ENCODE peak calls at places on chromosomes 6 and 20, in nine cellular contexts. B is stomach, G is HCT116, S is sigmoid colon, T is GM12892, C is HL-60, W is breast epithelium, M is GM23338, U is Panc1. K is an unnamed sample.

GRCh38 chr6:134437376-134437775 is 119.5 kb upstream of the SGK1 start:
- DNase-seq in M (no peak), U (no peak), W (no peak), B (no peak), S (no peak), T (peak; percentile 9), G (no peak), C (peak; percentile 18), K (no peak)

GRCh38 chr6:90131614-90132423 is 164.8 kb downstream of the BACH2 start:
- DNase-seq in B (no peak), C (peak; percentile 30), U (no peak), G (no peak), S (peak; percentile 67), T (no peak), M (no peak), W (no peak), K (no peak)

GRCh38 chr6:54010340-54011276 is 100.6 kb upstream of the MLIP start:
- DNase-seq in U (no peak), S (no peak), B (no peak), T (no peak), M (no peak), W (no peak), C (no peak), G (no peak), K (no peak)

GRCh38 chr6:134323698-134324097 is 5.8 kb upstream of the SGK1 start:
- DNase-seq in U (no peak), M (no peak), W (no peak), S (no peak), C (no peak), T (no peak), G (no peak), B (no peak), K (no peak)

GRCh38 chr20:58339741-58340140 is 30.2 kb downstream of the RAB22A start:
- DNase-seq in S (no peak), T (no peak), M (no peak), B (no peak), C (no peak), W (no peak), G (no peak), U (no peak), K (no peak)

GRCh38 chr6:157276134-157276532 is 47.2 kb downstream of the TMEM242 start:
- DNase-seq in C (no peak), T (no peak), B (no peak), G (no peak), U (no peak), M (no peak), W (no peak), S (no peak), K (no peak)

GRCh38 chr6:89297695-89298351 is 17.3 kb downstream of the GABRR2 start:
- DNase-seq in U (peak; percentile 82), G (peak; percentile 94), W (no peak), C (peak; percentile 82), T (peak; percentile 57), M (no peak), S (no peak), B (peak; percentile 62), K (no peak)

GRCh38 chr6:2133718-2134310 is 111.6 kb downstream of the GMDS start:
- DNase-seq in G (no peak), T (no peak), C (no peak), M (no peak), B (no peak), W (no peak), S (no peak), U (no peak), K (no peak)

GRCh38 chr6:133921249-133921859 is 31.7 kb upstream of the TBPL1 start:
- DNase-seq in U (peak; percentile 48), C (peak; percentile 74), M (peak; percentile 94), W (peak; percentile 56), G (peak; percentile 68), S (peak; percentile 84), T (peak; percentile 19), B (peak; percentile 86), K (peak; percentile 64)

GRCh38 chr6:53441761-53442160 is 93.0 kb upstream of the ELOVL5 start:
- DNase-seq in U (no peak), W (no peak), B (no peak), S (no peak), T (no peak), G (no peak), M (no peak), C (no peak), K (no peak)

GRCh38 chr6:146911635-146912034 is 292.6 kb upstream of the STXBP5 start:
- DNase-seq in C (no peak), T (no peak), G (no peak), S (no peak), W (no peak), B (no peak), M (no peak), U (no peak), K (no peak)

GRCh38 chr20:49288250-49288751 is 10.4 kb upstream of the ZNFX1 start:
- DNase-seq in W (no peak), G (no peak), U (no peak), C (no peak), B (no peak), S (no peak), M (no peak), T (no peak), K (no peak)

GRCh38 chr6:84453499-84453898 is 226.1 kb upstream of the CEP162 start:
- DNase-seq in T (no peak), M (no peak), W (no peak), U (no peak), B (no peak), G (no peak), S (no peak), C (no peak), K (no peak)

GRCh38 chr20:37803476-37804307 is 99.2 kb upstream of the VSTM2L start:
- DNase-seq in U (no peak), M (no peak), G (no peak), B (no peak), W (no peak), C (peak; percentile 77), T (peak; percentile 10), S (no peak), K (no peak)

GRCh38 chr20:11018668-11019170 is 344.9 kb upstream of the JAG1 start:
- DNase-seq in S (no peak), T (no peak), C (no peak), W (no peak), B (no peak), M (peak; percentile 34), G (no peak), U (no peak), K (no peak)

GRCh38 chr20:12936020-12936419 is 72.8 kb upstream of the SPTLC3 start:
- DNase-seq in U (no peak), S (no peak), W (no peak), B (no peak), G (no peak), T (no peak), M (peak; percentile 53), C (no peak), K (no peak)

DNA sequence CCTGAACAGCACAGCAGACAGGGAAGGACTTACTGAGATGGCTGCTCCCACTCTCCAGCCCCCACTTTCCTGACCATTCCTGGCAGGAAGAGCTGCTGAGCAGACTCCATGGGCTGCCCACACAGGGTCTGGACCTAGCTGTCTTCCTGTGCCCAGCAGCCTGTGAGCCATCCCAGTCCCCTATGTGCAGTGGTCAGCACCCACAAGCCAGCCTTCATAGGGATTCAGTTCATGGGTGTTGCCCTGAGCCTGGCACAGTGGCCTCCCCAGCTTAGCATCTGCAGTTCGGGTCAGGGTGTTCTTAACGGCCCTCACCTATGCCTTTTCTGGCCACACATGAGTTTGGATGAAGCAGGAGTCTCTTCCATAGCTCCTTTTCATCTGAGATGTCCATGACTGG is 32.0 kb downstream of the UBD start:
- DNase-seq in M (no peak), C (no peak), G (no peak), B (no peak), S (no peak), W (no peak), T (no peak), U (no peak), K (no peak)
- TF ChIP-seq POLR2AphosphoS5 in M (no peak), C (no peak), G (no peak), B (no peak), S (no peak), W (no peak), T (no peak), U (no peak), K (no peak)

GRCh38 chr6:69796627-69797390 is at the start of gene LMBRD1:
- DNase-seq in U (peak; percentile 78), C (peak; percentile 97), W (peak; percentile 95), M (peak; percentile 98), G (peak; percentile 84), B (peak; percentile 99), S (peak; percentile 98), T (peak; percentile 71), K (peak; percentile 75)

GRCh38 chr6:69792292-69792691 is 4.5 kb downstream of the LMBRD1 start:
- DNase-seq in S (no peak), C (no peak), W (no peak), G (no peak), B (no peak), U (no peak), M (no peak), T (no peak), K (no peak)

GRCh38 chr6:69801225-69801624 is 4.4 kb upstream of the LMBRD1 start:
- DNase-seq in G (no peak), T (no peak), U (no peak), W (no peak), M (peak; percentile 28), S (no peak), C (no peak), B (no peak), K (no peak)

GRCh38 chr6:69795469-69796080 is 1.2 kb downstream of the LMBRD1 start:
- DNase-seq in S (no peak), M (peak; percentile 7), W (no peak), T (no peak), U (no peak), C (no peak), B (no peak), G (no peak), K (no peak)

DNA sequence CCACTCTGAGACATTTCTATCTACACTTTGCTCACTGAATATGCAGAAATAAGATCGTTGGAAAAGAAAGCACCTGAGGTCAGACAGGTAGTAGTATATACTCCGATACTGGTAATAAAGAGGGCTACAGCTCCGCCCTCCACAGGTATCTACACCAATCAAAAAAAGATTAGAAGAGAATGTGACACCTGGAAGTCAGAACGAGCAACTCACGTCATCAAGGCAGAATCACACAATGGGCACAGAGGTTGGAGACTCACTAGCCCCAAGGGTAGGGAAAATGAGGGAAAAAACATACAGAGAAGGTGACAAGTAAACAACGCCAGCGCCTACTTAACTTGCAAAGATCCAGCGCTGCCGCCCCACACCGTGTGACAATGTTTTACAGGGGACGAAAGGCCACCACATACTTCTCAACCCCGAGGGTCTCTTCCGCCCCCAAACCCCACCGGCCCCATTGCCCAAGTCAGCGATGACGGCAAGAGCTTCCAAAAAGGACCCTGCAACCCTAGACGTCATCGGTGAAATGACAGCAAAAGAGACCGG is 656 bp downstream of the LMBRD1 start:
- DNase-seq in U (no peak), C (peak; percentile 22), M (peak; percentile 87), S (no peak), T (no peak), B (peak; percentile 69), G (peak; percentile 63), W (peak; percentile 48), K (no peak)
- TF ChIP-seq POLR2AphosphoS5 in U (no peak), C (no peak), M (peak; percentile 54), S (no peak), T (peak; percentile 12), B (peak; percentile 92), G (peak; percentile 51), W (peak; percentile 83), K (no peak)

GRCh38 chr20:35497780-35498189 is 31.7 kb downstream of the C20orf173 start:
- DNase-seq in G (no peak), U (no peak), W (no peak), C (no peak), M (no peak), S (peak; percentile 94), B (no peak), T (no peak), K (no peak)
- TF ChIP-seq POLR2AphosphoS5 in G (no peak), U (no peak), W (no peak), C (no peak), M (no peak), S (no peak), B (no peak), T (no peak), K (no peak)

GRCh38 chr20:47790032-47790965 is 5.0 kb upstream of the SULF2 start:
- DNase-seq in C (no peak), W (no peak), M (no peak), G (no peak), T (no peak), U (no peak), B (no peak), S (no peak), K (peak; percentile 83)
- TF ChIP-seq POLR2AphosphoS5 in C (no peak), W (no peak), M (no peak), G (no peak), T (no peak), U (no peak), B (peak; percentile 46), S (peak; percentile 58), K (peak; percentile 32)

K was measured in SK-N-MC.